ENCODE peak calls at places on chromosomes 6 and 20, in eight cellular contexts. One of them, this sample, is unnamed. For H3K4me1, the result is how much of the 10 kb centered on the place peaks cover.

GRCh38 chr6:28979679-28980078 is 25.4 kb downstream of the ZNF311 start:
- DNase-seq in ovary: no peak
- DNase-seq in tibial artery: no peak
- DNase-seq in H9: no peak
- DNase-seq in DND-41: no peak
- DNase-seq in transverse colon: no peak
- DNase-seq in prostate gland: no peak
- DNase-seq in OCI-LY7: no peak
- DNase-seq in this sample: no peak

GRCh38 chr6:32886674-32887383 is 32.8 kb downstream of the PSMB9 start:
- DNase-seq in ovary: peak
- DNase-seq in tibial artery: no peak
- DNase-seq in H9: no peak
- DNase-seq in DND-41: no peak
- DNase-seq in transverse colon: no peak
- DNase-seq in prostate gland: no peak
- DNase-seq in OCI-LY7: no peak
- DNase-seq in this sample: peak

GRCh38 chr6:158686791-158687381 is 37.0 kb downstream of the SYTL3 start:
- DNase-seq in ovary: no peak
- DNase-seq in tibial artery: peak
- DNase-seq in H9: no peak
- DNase-seq in DND-41: peak
- DNase-seq in transverse colon: peak
- DNase-seq in prostate gland: no peak
- DNase-seq in OCI-LY7: no peak
- DNase-seq in this sample: no peak

GRCh38 chr6:167422934-167423333 is 98.0 kb downstream of the TTLL2 start:
- DNase-seq in ovary: no peak
- DNase-seq in tibial artery: no peak
- DNase-seq in H9: peak
- DNase-seq in DND-41: no peak
- DNase-seq in transverse colon: no peak
- DNase-seq in prostate gland: no peak
- DNase-seq in OCI-LY7: no peak
- DNase-seq in this sample: no peak

GRCh38 chr20:34541264-34541901 is 17.1 kb upstream of the MAP1LC3A start:
- DNase-seq in ovary: no peak
- DNase-seq in tibial artery: no peak
- DNase-seq in H9: no peak
- DNase-seq in DND-41: no peak
- DNase-seq in transverse colon: no peak
- DNase-seq in prostate gland: no peak
- DNase-seq in OCI-LY7: no peak
- DNase-seq in this sample: no peak

GRCh38 chr6:121435444-121436069 is at the start of gene GJA1:
- DNase-seq in ovary: peak
- DNase-seq in tibial artery: peak
- DNase-seq in H9: peak
- DNase-seq in DND-41: no peak
- DNase-seq in transverse colon: peak
- DNase-seq in prostate gland: peak
- DNase-seq in OCI-LY7: no peak
- DNase-seq in this sample: peak

GRCh38 chr20:49916146-49917002 is 1.0 kb upstream of the SPATA2 start:
- DNase-seq in ovary: no peak
- DNase-seq in tibial artery: peak
- DNase-seq in H9: no peak
- DNase-seq in DND-41: no peak
- DNase-seq in transverse colon: peak
- DNase-seq in prostate gland: peak
- DNase-seq in OCI-LY7: peak
- DNase-seq in this sample: no peak

GRCh38 chr6:119284861-119285521 is 64.6 kb downstream of the MAN1A1 start:
- DNase-seq in ovary: no peak
- DNase-seq in tibial artery: no peak
- DNase-seq in H9: peak
- DNase-seq in DND-41: peak
- DNase-seq in transverse colon: no peak
- DNase-seq in prostate gland: no peak
- DNase-seq in OCI-LY7: peak
- DNase-seq in this sample: no peak

GRCh38 chr6:54515013-54515412 is 206.8 kb downstream of the TINAG start:
- DNase-seq in ovary: no peak
- DNase-seq in tibial artery: no peak
- DNase-seq in H9: no peak
- DNase-seq in DND-41: no peak
- DNase-seq in transverse colon: no peak
- DNase-seq in prostate gland: no peak
- DNase-seq in OCI-LY7: no peak
- DNase-seq in this sample: peak

GRCh38 chr20:58642465-58642864 is 8.6 kb upstream of the STX16 start:
- DNase-seq in ovary: no peak
- DNase-seq in tibial artery: no peak
- DNase-seq in H9: peak
- DNase-seq in DND-41: no peak
- DNase-seq in transverse colon: no peak
- DNase-seq in prostate gland: no peak
- DNase-seq in OCI-LY7: no peak
- DNase-seq in this sample: no peak

DNA sequence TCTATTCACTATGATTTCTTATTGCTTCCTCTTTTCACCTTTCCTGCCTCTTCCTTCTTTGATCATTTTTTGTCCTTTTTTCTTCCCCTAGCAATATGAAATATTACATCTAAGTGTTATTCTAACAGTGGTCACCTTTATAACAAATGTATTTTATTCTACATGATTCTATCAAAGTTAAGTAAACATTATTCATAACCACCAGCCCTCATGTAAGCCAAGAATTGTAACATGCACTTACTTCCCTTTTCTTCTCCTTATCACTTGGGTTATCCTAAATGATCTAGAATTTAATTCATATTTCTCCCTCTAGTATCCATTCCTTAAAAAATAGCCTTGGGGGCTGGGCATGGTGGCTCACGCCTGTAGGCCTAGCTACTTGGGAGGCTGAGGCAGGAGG is 88.3 kb upstream of the SLC22A23 start:
- DNase-seq in ovary: no peak
- DNase-seq in tibial artery: no peak
- DNase-seq in H9: no peak
- DNase-seq in DND-41: no peak
- DNase-seq in transverse colon: no peak
- DNase-seq in prostate gland: no peak
- DNase-seq in OCI-LY7: no peak
- DNase-seq in this sample: no peak
- H3K27ac ChIP-seq in ovary: no peak
- H3K27ac ChIP-seq in tibial artery: no peak
- H3K27ac ChIP-seq in H9: no peak
- H3K27ac ChIP-seq in DND-41: no peak
- H3K27ac ChIP-seq in transverse colon: peak
- H3K27ac ChIP-seq in prostate gland: no peak
- H3K27ac ChIP-seq in OCI-LY7: no peak
- H3K27ac ChIP-seq in this sample: no peak

DNA sequence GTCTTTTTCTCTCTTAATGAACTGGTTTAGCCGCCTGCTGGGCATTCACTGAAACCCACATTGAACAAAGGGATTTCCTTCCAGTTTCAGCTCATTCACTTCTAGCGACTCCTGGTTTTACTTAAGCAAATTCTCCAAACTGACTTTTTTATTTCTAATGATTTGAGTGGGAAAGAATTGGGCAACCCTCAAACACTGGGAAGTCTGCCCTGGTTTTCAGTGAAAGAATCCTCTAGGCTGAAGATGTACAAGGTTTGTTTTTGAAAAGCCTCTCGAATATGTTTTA is 45.5 kb downstream of the PLAGL1 start:
- DNase-seq in ovary: no peak
- DNase-seq in tibial artery: no peak
- DNase-seq in H9: no peak
- DNase-seq in DND-41: no peak
- DNase-seq in transverse colon: no peak
- DNase-seq in prostate gland: no peak
- DNase-seq in OCI-LY7: no peak
- DNase-seq in this sample: no peak
- TF ChIP-seq CTCF in ovary: no peak
- TF ChIP-seq CTCF in tibial artery: peak
- TF ChIP-seq CTCF in H9: peak
- TF ChIP-seq CTCF in DND-41: no peak
- TF ChIP-seq CTCF in transverse colon: peak
- TF ChIP-seq CTCF in prostate gland: no peak
- TF ChIP-seq CTCF in OCI-LY7: no peak
- TF ChIP-seq CTCF in this sample: peak

GRCh38 chr20:36859282-36859555 is 16.7 kb upstream of the TLDC2 start:
- DNase-seq in ovary: no peak
- DNase-seq in tibial artery: no peak
- DNase-seq in H9: no peak
- DNase-seq in DND-41: no peak
- DNase-seq in transverse colon: no peak
- DNase-seq in prostate gland: no peak
- DNase-seq in OCI-LY7: no peak
- DNase-seq in this sample: no peak
- H3K4me1 ChIP-seq in ovary: under half
- H3K4me1 ChIP-seq in tibial artery: under half
- H3K4me1 ChIP-seq in H9: under half
- H3K4me1 ChIP-seq in DND-41: under half
- H3K4me1 ChIP-seq in transverse colon: half or more
- H3K4me1 ChIP-seq in prostate gland: under half
- H3K4me1 ChIP-seq in OCI-LY7: under half
- H3K4me1 ChIP-seq in this sample: under half

GRCh38 chr20:20549699-20550098 is 162.7 kb downstream of the RALGAPA2 start:
- DNase-seq in ovary: no peak
- DNase-seq in tibial artery: no peak
- DNase-seq in H9: no peak
- DNase-seq in DND-41: no peak
- DNase-seq in transverse colon: no peak
- DNase-seq in prostate gland: no peak
- DNase-seq in OCI-LY7: no peak
- DNase-seq in this sample: peak

GRCh38 chr20:20547876-20548266 is 164.6 kb downstream of the RALGAPA2 start:
- DNase-seq in ovary: no peak
- DNase-seq in tibial artery: no peak
- DNase-seq in H9: no peak
- DNase-seq in DND-41: no peak
- DNase-seq in transverse colon: no peak
- DNase-seq in prostate gland: no peak
- DNase-seq in OCI-LY7: no peak
- DNase-seq in this sample: no peak

GRCh38 chr20:20548527-20549266 is 163.7 kb downstream of the RALGAPA2 start:
- DNase-seq in ovary: no peak
- DNase-seq in tibial artery: no peak
- DNase-seq in H9: no peak
- DNase-seq in DND-41: no peak
- DNase-seq in transverse colon: no peak
- DNase-seq in prostate gland: peak
- DNase-seq in OCI-LY7: no peak
- DNase-seq in this sample: peak

GRCh38 chr20:20547221-20547875 is 165.1 kb downstream of the RALGAPA2 start:
- DNase-seq in ovary: no peak
- DNase-seq in tibial artery: no peak
- DNase-seq in H9: no peak
- DNase-seq in DND-41: no peak
- DNase-seq in transverse colon: no peak
- DNase-seq in prostate gland: no peak
- DNase-seq in OCI-LY7: peak
- DNase-seq in this sample: peak

GRCh38 chr20:20549267-20549612 is 163.2 kb downstream of the RALGAPA2 start:
- DNase-seq in ovary: no peak
- DNase-seq in tibial artery: no peak
- DNase-seq in H9: no peak
- DNase-seq in DND-41: no peak
- DNase-seq in transverse colon: no peak
- DNase-seq in prostate gland: no peak
- DNase-seq in OCI-LY7: no peak
- DNase-seq in this sample: peak
- H3K27ac ChIP-seq in ovary: no peak
- H3K27ac ChIP-seq in tibial artery: no peak
- H3K27ac ChIP-seq in H9: no peak
- H3K27ac ChIP-seq in DND-41: no peak
- H3K27ac ChIP-seq in transverse colon: no peak
- H3K27ac ChIP-seq in prostate gland: no peak
- H3K27ac ChIP-seq in OCI-LY7: no peak
- H3K27ac ChIP-seq in this sample: peak

GRCh38 chr6:83221886-83222479 is 28.8 kb downstream of the RWDD2A start:
- DNase-seq in ovary: no peak
- DNase-seq in tibial artery: no peak
- DNase-seq in H9: no peak
- DNase-seq in DND-41: no peak
- DNase-seq in transverse colon: no peak
- DNase-seq in prostate gland: no peak
- DNase-seq in OCI-LY7: peak
- DNase-seq in this sample: peak
- TF ChIP-seq CTCF in ovary: peak
- TF ChIP-seq CTCF in tibial artery: peak
- TF ChIP-seq CTCF in H9: peak
- TF ChIP-seq CTCF in DND-41: peak
- TF ChIP-seq CTCF in transverse colon: peak
- TF ChIP-seq CTCF in prostate gland: peak
- TF ChIP-seq CTCF in OCI-LY7: peak
- TF ChIP-seq CTCF in this sample: peak

This sample was measured in foreskin keratinocyte.